ENCODE peak calls at places on chromosomes 4 and X, in four cellular contexts. One of them, this sample, is unnamed.

GRCh38 chr4:8387615-8388266 is 52.8 kb downstream of the ACOX3 start:
- DNase-seq in AG10803: no peak
- DNase-seq in coronary artery: no peak
- DNase-seq in GM06990: no peak
- DNase-seq in this sample: no peak

GRCh38 chr4:26263165-26263564 is 57.6 kb upstream of the RBPJ start:
- DNase-seq in coronary artery: no peak
- DNase-seq in AG10803: no peak
- DNase-seq in GM06990: peak; percentile 18
- DNase-seq in this sample: no peak

GRCh38 chrX:2360731-2361130 is 140.0 kb downstream of the DHRSX start:
- DNase-seq in coronary artery: no peak
- DNase-seq in AG10803: no peak
- DNase-seq in GM06990: no peak
- DNase-seq in this sample: peak; percentile 65

GRCh38 chr4:12499693-12500092 is 984.4 kb downstream of the RAB28 start:
- DNase-seq in coronary artery: no peak
- DNase-seq in GM06990: no peak
- DNase-seq in AG10803: no peak
- DNase-seq in this sample: no peak

GRCh38 chrX:1455948-1456280 is 3.2 kb upstream of the ASMTL start:
- DNase-seq in coronary artery: peak; percentile 9
- DNase-seq in AG10803: no peak
- DNase-seq in GM06990: no peak
- DNase-seq in this sample: no peak

GRCh38 chr4:105474110-105474518 is 252 bp upstream of the PPA2 start:
- DNase-seq in AG10803: peak; percentile 81
- DNase-seq in GM06990: no peak
- DNase-seq in coronary artery: peak; percentile 89
- DNase-seq in this sample: peak; percentile 88

GRCh38 chr4:4486969-4487368 is 54.9 kb downstream of the STX18 start:
- DNase-seq in AG10803: no peak
- DNase-seq in GM06990: no peak
- DNase-seq in coronary artery: no peak
- DNase-seq in this sample: no peak

GRCh38 chr4:7865533-7865932 is 74.1 kb downstream of the AFAP1 start:
- DNase-seq in AG10803: no peak
- DNase-seq in GM06990: no peak
- DNase-seq in coronary artery: no peak
- DNase-seq in this sample: no peak

GRCh38 chrX:19566359-19567141 is 51.2 kb upstream of the MAP3K15 start:
- DNase-seq in AG10803: peak; percentile 55
- DNase-seq in coronary artery: no peak
- DNase-seq in GM06990: peak; percentile 45
- DNase-seq in this sample: peak; percentile 72

GRCh38 chrX:72028701-72029470 is 102.8 kb downstream of the RTL5 start:
- DNase-seq in GM06990: no peak
- DNase-seq in AG10803: no peak
- DNase-seq in coronary artery: peak; percentile 50
- DNase-seq in this sample: no peak

GRCh38 chr4:142379277-142380051 is 466.6 kb downstream of the INPP4B start:
- DNase-seq in coronary artery: no peak
- DNase-seq in AG10803: peak; percentile 98
- DNase-seq in GM06990: no peak
- DNase-seq in this sample: peak; percentile 77

GRCh38 chrX:65750674-65751469 is 83.4 kb downstream of the MSN start:
- DNase-seq in coronary artery: no peak
- DNase-seq in AG10803: peak; percentile 12
- DNase-seq in GM06990: no peak
- DNase-seq in this sample: no peak

GRCh38 chr4:134422776-134423175 is 221.2 kb upstream of the PABPC4L start:
- DNase-seq in coronary artery: no peak
- DNase-seq in AG10803: no peak
- DNase-seq in GM06990: no peak
- DNase-seq in this sample: no peak

GRCh38 chr4:1928356-1929235 is 57.4 kb downstream of the NSD2 start:
- DNase-seq in GM06990: no peak
- DNase-seq in AG10803: no peak
- DNase-seq in coronary artery: no peak
- DNase-seq in this sample: no peak

GRCh38 chrX:10564484-10564883 is 55.9 kb downstream of the MID1 start:
- DNase-seq in AG10803: no peak
- DNase-seq in coronary artery: no peak
- DNase-seq in GM06990: no peak
- DNase-seq in this sample: no peak

GRCh38 chr4:151236036-151236435 is 40.9 kb upstream of the PRSS48 start:
- DNase-seq in GM06990: no peak
- DNase-seq in AG10803: no peak
- DNase-seq in coronary artery: no peak
- DNase-seq in this sample: no peak

GRCh38 chr4:166021617-166022016 is 148.6 kb downstream of the TLL1 start:
- DNase-seq in AG10803: no peak
- DNase-seq in coronary artery: no peak
- DNase-seq in GM06990: no peak
- DNase-seq in this sample: no peak

GRCh38 chrX:1661048-1661921 is 46.4 kb downstream of the ASMT start:
- DNase-seq in coronary artery: no peak
- DNase-seq in GM06990: peak; percentile 63
- DNase-seq in AG10803: no peak
- DNase-seq in this sample: no peak

GRCh38 chrX:71603618-71604017 is 14.7 kb downstream of the CXCR3 start:
- DNase-seq in AG10803: no peak
- DNase-seq in coronary artery: no peak
- DNase-seq in GM06990: no peak
- DNase-seq in this sample: peak; percentile 8

GRCh38 chrX:132615396-132616131 is 126.7 kb upstream of the MBNL3 start:
- DNase-seq in AG10803: peak; percentile 15
- DNase-seq in GM06990: no peak
- DNase-seq in coronary artery: no peak
- DNase-seq in this sample: peak; percentile 53

GRCh38 chr4:158884280-158884679 is 115.5 kb downstream of the FNIP2 start:
- DNase-seq in AG10803: peak; percentile 14
- DNase-seq in coronary artery: no peak
- DNase-seq in GM06990: no peak
- DNase-seq in this sample: peak; percentile 5

GRCh38 chr4:174216935-174217272 is 66.6 kb downstream of the FBXO8 start:
- DNase-seq in AG10803: no peak
- DNase-seq in coronary artery: no peak
- DNase-seq in GM06990: no peak
- DNase-seq in this sample: no peak

GRCh38 chr4:3256230-3257124 is 7.5 kb downstream of the MSANTD1 start:
- DNase-seq in coronary artery: peak; percentile 38
- DNase-seq in AG10803: no peak
- DNase-seq in GM06990: no peak
- DNase-seq in this sample: no peak

GRCh38 chrX:134691453-134691852 is 33.2 kb upstream of the PLAC1 start:
- DNase-seq in AG10803: no peak
- DNase-seq in GM06990: no peak
- DNase-seq in coronary artery: no peak
- DNase-seq in this sample: no peak

GRCh38 chr4:153486281-153487151 is 20.4 kb downstream of the TMEM131L start:
- DNase-seq in AG10803: peak; percentile 83
- DNase-seq in coronary artery: no peak
- DNase-seq in GM06990: peak; percentile 61
- DNase-seq in this sample: peak; percentile 83

GRCh38 chr4:157992038-157992706 is 180.7 kb downstream of the GASK1B start:
- DNase-seq in AG10803: peak; percentile 77
- DNase-seq in coronary artery: no peak
- DNase-seq in GM06990: no peak
- DNase-seq in this sample: peak; percentile 93

GRCh38 chrX:19902110-19902509 is 14.7 kb upstream of the SH3KBP1 start:
- DNase-seq in coronary artery: no peak
- DNase-seq in AG10803: peak; percentile 79
- DNase-seq in GM06990: no peak
- DNase-seq in this sample: peak; percentile 75

GRCh38 chrX:103918584-103919335 is 43.7 kb upstream of the TMSB15B start:
- DNase-seq in GM06990: peak; percentile 86
- DNase-seq in AG10803: peak; percentile 56
- DNase-seq in coronary artery: peak; percentile 87
- DNase-seq in this sample: peak; percentile 64

GRCh38 chr4:73895201-73896177 is 26.3 kb downstream of the CXCL1 start:
- DNase-seq in GM06990: no peak
- DNase-seq in AG10803: no peak
- DNase-seq in coronary artery: no peak
- DNase-seq in this sample: peak; percentile 66

DNA sequence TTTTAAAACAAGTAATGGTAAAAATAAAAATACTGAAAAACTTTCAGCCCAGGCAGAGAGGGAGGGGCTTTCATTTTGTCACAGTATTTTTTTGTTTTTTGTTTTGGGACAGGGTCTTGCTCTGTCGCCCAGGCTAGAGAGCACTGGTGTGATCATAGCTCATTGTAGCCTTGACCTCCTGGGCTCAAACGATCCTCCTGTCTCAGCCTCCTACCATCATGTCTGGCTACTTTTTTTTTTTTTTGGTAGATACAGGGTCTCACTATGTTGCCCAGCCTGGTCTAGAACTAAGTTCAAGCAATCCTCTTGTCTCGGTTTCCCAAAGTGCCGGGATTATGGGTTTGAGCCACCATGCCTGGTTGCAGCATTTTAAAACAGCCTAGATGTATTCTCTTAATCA is 40.8 kb upstream of the FAT1 start:
- DNase-seq in GM06990: no peak
- DNase-seq in AG10803: no peak
- DNase-seq in coronary artery: no peak
- DNase-seq in this sample: no peak
- H3K4me3 ChIP-seq in GM06990: no peak overlapping the region
- H3K4me3 ChIP-seq in AG10803: no peak overlapping the region
- H3K4me3 ChIP-seq in coronary artery: no peak overlapping the region
- H3K4me3 ChIP-seq in this sample: no peak overlapping the region

GRCh38 chrX:97000682-97001393 is 117.1 kb downstream of the RPA4 start:
- DNase-seq in GM06990: no peak
- DNase-seq in coronary artery: no peak
- DNase-seq in AG10803: no peak
- DNase-seq in this sample: no peak
- TF ChIP-seq CTCF in GM06990: no peak
- TF ChIP-seq CTCF in coronary artery: no peak
- TF ChIP-seq CTCF in AG10803: no peak
- TF ChIP-seq CTCF in this sample: no peak

GRCh38 chrX:23953908-23954269 is 46.1 kb downstream of the CXorf58 start:
- DNase-seq in GM06990: no peak
- DNase-seq in coronary artery: no peak
- DNase-seq in AG10803: no peak
- DNase-seq in this sample: no peak

GRCh38 chrX:23952401-23952800 is 44.6 kb downstream of the CXorf58 start:
- DNase-seq in AG10803: no peak
- DNase-seq in coronary artery: no peak
- DNase-seq in GM06990: no peak
- DNase-seq in this sample: no peak

GRCh38 chrX:23954396-23954795 is 46.6 kb downstream of the CXorf58 start:
- DNase-seq in GM06990: no peak
- DNase-seq in coronary artery: no peak
- DNase-seq in AG10803: no peak
- DNase-seq in this sample: no peak

GRCh38 chrX:23952984-23953907 is 45.4 kb downstream of the CXorf58 start:
- DNase-seq in coronary artery: no peak
- DNase-seq in GM06990: peak; percentile 24
- DNase-seq in AG10803: no peak
- DNase-seq in this sample: no peak
- H3K4me3 ChIP-seq in coronary artery: peak overlapping the region; percentile 2
- H3K4me3 ChIP-seq in GM06990: peak overlapping the region; percentile 37
- H3K4me3 ChIP-seq in AG10803: no peak overlapping the region
- H3K4me3 ChIP-seq in this sample: no peak overlapping the region

DNA sequence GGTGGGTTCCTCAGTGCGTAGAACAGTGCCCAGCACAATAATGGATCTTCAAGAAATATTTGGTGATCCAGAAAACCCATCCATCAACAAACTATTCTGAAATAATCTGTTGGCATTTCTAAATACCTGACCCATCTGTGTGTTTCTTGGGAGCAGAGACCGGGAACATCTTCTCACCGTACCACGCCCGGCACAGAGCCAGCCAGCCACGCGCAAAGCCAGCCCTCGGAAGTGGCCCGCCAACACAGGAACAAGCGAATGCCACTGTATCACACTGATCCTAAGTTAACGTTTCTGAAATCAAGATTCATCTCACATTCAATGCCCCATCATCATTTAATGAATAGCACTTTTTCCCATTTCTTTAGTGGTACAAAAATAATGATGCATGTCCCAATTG is 44.4 kb downstream of the JAKMIP1 start:
- DNase-seq in coronary artery: no peak
- DNase-seq in AG10803: no peak
- DNase-seq in GM06990: no peak
- DNase-seq in this sample: no peak
- TF ChIP-seq CTCF in coronary artery: no peak
- TF ChIP-seq CTCF in AG10803: no peak
- TF ChIP-seq CTCF in GM06990: no peak
- TF ChIP-seq CTCF in this sample: no peak

GRCh38 chr4:87239821-87240220 is 19.4 kb upstream of the KLHL8 start:
- DNase-seq in coronary artery: no peak
- DNase-seq in GM06990: no peak
- DNase-seq in AG10803: no peak
- DNase-seq in this sample: no peak

GRCh38 chr4:87230806-87231205 is 10.4 kb upstream of the KLHL8 start:
- DNase-seq in GM06990: no peak
- DNase-seq in AG10803: no peak
- DNase-seq in coronary artery: no peak
- DNase-seq in this sample: no peak

GRCh38 chr4:87236851-87237250 is 16.4 kb upstream of the KLHL8 start:
- DNase-seq in coronary artery: no peak
- DNase-seq in AG10803: peak; percentile 42
- DNase-seq in GM06990: no peak
- DNase-seq in this sample: no peak

GRCh38 chr4:87232241-87232640 is 11.8 kb upstream of the KLHL8 start:
- DNase-seq in GM06990: no peak
- DNase-seq in AG10803: no peak
- DNase-seq in coronary artery: no peak
- DNase-seq in this sample: no peak

GRCh38 chr4:87235020-87235671 is 14.7 kb upstream of the KLHL8 start:
- DNase-seq in AG10803: no peak
- DNase-seq in coronary artery: no peak
- DNase-seq in GM06990: no peak
- DNase-seq in this sample: no peak
- H3K4me3 ChIP-seq in AG10803: no peak overlapping the region
- H3K4me3 ChIP-seq in coronary artery: peak overlapping the region; percentile 69
- H3K4me3 ChIP-seq in GM06990: no peak overlapping the region
- H3K4me3 ChIP-seq in this sample: no peak overlapping the region

DNA sequence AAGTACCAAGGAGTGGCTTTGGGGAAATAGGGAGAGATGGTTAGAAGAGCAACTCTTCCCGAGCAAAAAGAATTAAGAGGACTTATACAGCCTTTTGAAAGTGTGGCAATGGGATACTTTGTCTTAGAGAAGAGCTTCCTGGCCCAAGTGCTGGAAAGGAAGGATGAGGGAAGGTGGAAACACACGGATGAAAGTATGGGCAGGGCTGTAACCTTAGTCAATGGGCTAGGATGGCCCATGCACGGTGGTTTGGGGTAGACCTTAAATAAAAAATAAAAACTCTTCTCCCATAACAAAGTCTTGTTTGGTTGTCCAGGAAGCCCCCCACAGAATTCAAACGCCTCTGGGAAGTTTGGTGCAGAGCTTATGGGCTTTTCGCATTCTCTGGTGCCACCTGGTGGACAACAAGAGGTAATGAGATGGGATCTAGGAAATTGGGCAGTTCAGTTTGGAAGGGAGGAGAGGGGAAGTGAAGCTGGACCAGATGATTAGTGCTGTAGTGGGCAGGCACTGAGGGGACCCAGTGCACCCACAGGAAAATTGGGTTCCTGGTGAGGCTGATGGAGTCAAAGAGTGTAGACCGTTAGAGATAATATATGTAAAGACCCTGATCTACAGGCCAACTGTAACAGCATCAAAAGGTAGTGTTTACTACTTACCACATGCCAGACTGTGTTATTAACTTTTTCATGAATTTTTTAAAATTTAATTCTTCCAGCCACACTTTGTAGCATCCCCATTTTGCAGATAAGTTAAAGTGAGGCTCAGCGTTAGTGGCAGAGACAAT is 13.8 kb upstream of the ENOX2 start:
- DNase-seq in GM06990: peak; percentile 10
- DNase-seq in AG10803: peak; percentile 44
- DNase-seq in coronary artery: no peak
- DNase-seq in this sample: peak; percentile 65
- TF ChIP-seq CTCF in GM06990: peak; percentile 78
- TF ChIP-seq CTCF in AG10803: peak; percentile 73
- TF ChIP-seq CTCF in coronary artery: peak; percentile 73
- TF ChIP-seq CTCF in this sample: peak; percentile 62